ENCODE peak calls at places on chromosome 22, in four cellular contexts. N is hepatocyte, V is colonic mucosa, Q is astrocyte. Y is an unnamed sample.

GRCh38 chr22:36022697-36023096 is 5.9 kb downstream of the RBFOX2 start:
- DNase-seq in N (no peak), V (no peak), Q (no peak), Y (no peak)

GRCh38 chr22:47032091-47032943 is 269.9 kb downstream of the TBC1D22A start:
- DNase-seq in N (no peak), V (peak; percentile 62), Q (no peak), Y (no peak)

GRCh38 chr22:48755332-48755949 is 1072.2 kb downstream of the BRD1 start:
- DNase-seq in N (peak; percentile 2), V (peak; percentile 12), Q (no peak), Y (no peak)

GRCh38 chr22:45600791-45601730 is 70.6 kb upstream of the ATXN10 start:
- DNase-seq in N (no peak), V (no peak), Q (peak; percentile 74), Y (no peak)

GRCh38 chr22:44668190-44668885 is 33.7 kb upstream of the PRR5 start:
- DNase-seq in N (peak; percentile 69), V (no peak), Q (no peak), Y (no peak)

GRCh38 chr22:45053571-45053970 is 43.8 kb upstream of the PHF21B start:
- DNase-seq in N (no peak), V (no peak), Q (no peak), Y (no peak)

GRCh38 chr22:45332001-45332400 is 22.3 kb downstream of the FAM118A start:
- DNase-seq in N (no peak), V (no peak), Q (no peak), Y (no peak)

GRCh38 chr22:37894939-37895670 is 11.0 kb upstream of the MICALL1 start:
- DNase-seq in N (peak; percentile 63), V (no peak), Q (no peak), Y (no peak)

GRCh38 chr22:47380692-47381091 is 618.2 kb downstream of the TBC1D22A start:
- DNase-seq in N (no peak), V (no peak), Q (no peak), Y (no peak)

GRCh38 chr22:48226026-48227013 is 1463.9 kb downstream of the TBC1D22A start:
- DNase-seq in N (no peak), V (no peak), Q (no peak), Y (no peak)

GRCh38 chr22:17100621-17101020 is 15.8 kb downstream of the IL17RA start:
- DNase-seq in N (no peak), V (no peak), Q (no peak), Y (no peak)

GRCh38 chr22:47343611-47344010 is 581.2 kb downstream of the TBC1D22A start:
- DNase-seq in N (no peak), V (no peak), Q (no peak), Y (no peak)

GRCh38 chr22:29883045-29883830 is at the start of gene MTMR3:
- DNase-seq in N (peak; percentile 98), V (peak; percentile 98), Q (peak; percentile 66), Y (peak; percentile 35)

GRCh38 chr22:47355776-47356432 is 593.5 kb downstream of the TBC1D22A start:
- DNase-seq in N (no peak), V (no peak), Q (no peak), Y (no peak)

GRCh38 chr22:29225422-29226090 is 19.9 kb downstream of the EMID1 start:
- DNase-seq in N (peak; percentile 25), V (peak; percentile 49), Q (no peak), Y (no peak)

GRCh38 chr22:27594020-27594419 is 207.5 kb downstream of the MN1 start:
- DNase-seq in N (no peak), V (no peak), Q (no peak), Y (no peak)

GRCh38 chr22:27596133-27596905 is 205.2 kb downstream of the MN1 start:
- DNase-seq in N (no peak), V (no peak), Q (peak; percentile 39), Y (no peak)

GRCh38 chr22:27597703-27598444 is 203.7 kb downstream of the MN1 start:
- DNase-seq in N (no peak), V (no peak), Q (no peak), Y (no peak)

GRCh38 chr22:27593378-27593777 is 208.2 kb downstream of the MN1 start:
- DNase-seq in N (no peak), V (no peak), Q (no peak), Y (no peak)

DNA sequence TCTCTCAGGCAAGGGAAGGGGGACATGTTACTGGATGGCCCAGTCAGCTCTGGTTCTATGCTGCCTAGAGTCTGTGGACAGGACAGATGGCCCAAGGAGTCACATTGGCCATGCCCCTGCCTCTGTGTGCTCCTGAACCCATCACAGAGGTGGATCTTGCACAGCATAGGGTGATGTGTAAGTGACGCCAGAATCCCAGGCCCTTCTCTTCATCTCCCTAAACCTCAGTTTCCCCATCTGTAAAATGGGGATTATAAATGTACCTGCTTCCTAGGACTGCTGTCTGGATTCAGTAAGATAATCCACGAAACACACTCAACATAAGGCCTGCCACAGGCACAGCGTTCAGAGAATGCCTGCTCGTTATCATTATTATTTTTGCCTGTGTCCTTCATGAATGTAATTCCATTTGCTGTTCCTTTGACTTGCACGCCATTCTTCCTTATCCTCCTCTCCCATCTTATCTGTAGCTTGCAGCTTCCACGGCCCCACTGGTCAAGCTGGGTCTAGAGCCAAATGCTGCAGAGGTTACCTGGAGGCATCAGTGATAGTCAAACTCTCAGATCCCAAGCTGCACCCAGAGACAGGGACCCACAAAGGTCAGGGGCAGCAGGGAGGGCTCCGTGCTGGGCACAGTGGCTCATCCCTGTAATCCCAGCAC is 207.0 kb downstream of the MN1 start:
- DNase-seq in N (no peak), V (no peak), Q (no peak), Y (no peak)
- TF ChIP-seq CTCF in N (no peak), V (no peak), Q (no peak), Y (no peak)

DNA sequence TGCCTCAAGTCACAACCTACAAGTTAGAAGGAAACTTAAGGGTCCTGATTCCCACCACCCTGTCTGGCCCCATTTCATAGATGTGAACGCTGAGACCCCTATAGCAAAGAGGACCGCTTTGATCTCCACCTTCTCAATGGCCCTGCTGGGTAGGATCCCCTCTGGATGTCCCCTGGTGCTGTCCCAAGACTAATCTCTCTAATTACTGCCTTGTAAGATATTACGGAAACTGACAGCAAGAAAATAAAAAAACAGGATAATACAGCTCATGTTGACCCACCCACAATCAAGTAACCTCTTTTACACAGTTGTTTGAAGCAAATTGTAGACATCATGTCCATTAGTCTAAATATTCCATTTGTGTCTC is 20.9 kb downstream of the IGLL5 start:
- DNase-seq in N (no peak), V (no peak), Q (no peak), Y (no peak)
- H3K4me3 ChIP-seq in N (no peak overlapping the region), V (no peak overlapping the region), Q (no peak overlapping the region), Y (no peak overlapping the region)

GRCh38 chr22:39318507-39319283 is 728 bp downstream of the RPL3 start:
- DNase-seq in N (peak; percentile 70), V (no peak), Q (no peak), Y (no peak)

GRCh38 chr22:39317756-39318506 is 1.5 kb downstream of the RPL3 start:
- DNase-seq in N (no peak), V (no peak), Q (no peak), Y (no peak)

GRCh38 chr22:39317084-39317755 is 2.2 kb downstream of the RPL3 start:
- DNase-seq in N (no peak), V (no peak), Q (no peak), Y (no peak)

GRCh38 chr22:39316440-39317083 is 2.9 kb downstream of the RPL3 start:
- DNase-seq in N (peak; percentile 91), V (peak; percentile 80), Q (peak; percentile 89), Y (peak; percentile 91)

DNA sequence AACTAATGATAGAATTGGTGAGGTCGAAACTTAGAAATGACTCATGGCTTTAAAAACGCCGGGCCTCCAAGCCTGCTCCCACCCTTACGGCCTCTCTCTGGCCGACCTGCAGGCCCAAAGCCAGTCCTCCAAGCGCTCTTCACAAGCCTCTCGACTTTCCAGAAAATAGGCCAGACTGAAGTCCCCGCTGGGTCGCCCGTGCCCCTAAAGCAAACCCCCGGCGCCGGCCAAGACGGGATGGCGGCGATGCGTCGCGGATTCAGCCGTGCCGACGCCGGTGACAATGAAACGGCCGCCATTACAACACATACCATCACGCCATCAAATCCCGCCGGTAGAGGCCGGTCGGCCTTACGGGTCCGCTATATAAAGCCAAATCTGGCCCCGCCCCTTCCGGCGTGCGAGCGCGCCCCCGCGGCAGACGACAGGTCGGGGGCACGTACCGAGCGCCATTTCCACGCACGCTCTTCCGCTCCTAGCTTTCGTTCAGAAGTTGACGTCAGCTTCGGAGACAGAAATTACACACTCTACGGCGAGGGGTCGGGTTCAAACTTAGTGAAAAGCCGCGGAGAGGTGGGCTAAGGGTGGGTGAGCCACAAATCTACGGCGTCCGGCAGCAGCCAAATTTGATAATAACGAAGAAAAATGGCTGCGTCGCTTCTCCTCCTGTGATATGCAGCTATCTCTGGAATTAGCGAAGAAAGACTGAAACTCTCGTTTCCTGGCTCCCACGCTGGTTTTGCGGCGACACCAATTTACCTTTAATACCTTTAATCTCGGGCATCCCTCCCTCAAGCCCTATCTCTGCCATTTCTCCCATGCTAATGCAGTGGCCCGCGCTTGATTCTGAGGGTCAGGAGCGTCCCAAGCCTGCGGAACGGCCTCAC is at the start of gene RPL3:
- DNase-seq in N (peak; percentile 98), V (peak; percentile 97), Q (peak; percentile 96), Y (peak; percentile 93)
- TF ChIP-seq CTCF in N (peak; percentile 3), V (no peak), Q (no peak), Y (peak; percentile 11)

DNA sequence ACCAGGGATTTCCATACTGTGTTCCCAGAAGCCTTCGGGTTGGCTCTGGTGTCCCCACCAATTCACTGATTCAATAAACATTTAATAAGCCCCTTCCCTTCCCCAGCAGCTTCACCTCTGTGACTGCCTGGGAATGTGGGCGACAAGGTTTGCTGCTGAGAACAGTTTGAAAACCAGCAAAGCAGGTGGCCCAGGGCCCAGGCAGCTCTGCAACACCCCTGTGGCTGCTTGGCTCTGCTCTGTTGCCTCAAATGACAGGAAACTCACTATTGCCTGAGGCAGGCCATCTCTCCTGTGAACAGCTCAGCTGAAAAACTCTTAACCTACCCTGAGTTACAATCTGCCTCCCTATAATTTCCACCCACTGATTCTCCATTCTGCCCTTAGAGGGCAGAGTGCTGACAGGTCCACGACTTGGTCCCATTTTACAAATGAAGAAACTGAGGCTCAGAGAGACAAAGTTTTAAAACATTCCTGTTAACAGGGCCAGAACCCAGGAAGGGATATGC is 10.5 kb downstream of the ADORA2A start:
- DNase-seq in N (no peak), V (no peak), Q (no peak), Y (no peak)
- H3K4me3 ChIP-seq in N (no peak overlapping the region), V (no peak overlapping the region), Q (no peak overlapping the region), Y (no peak overlapping the region)

DNA sequence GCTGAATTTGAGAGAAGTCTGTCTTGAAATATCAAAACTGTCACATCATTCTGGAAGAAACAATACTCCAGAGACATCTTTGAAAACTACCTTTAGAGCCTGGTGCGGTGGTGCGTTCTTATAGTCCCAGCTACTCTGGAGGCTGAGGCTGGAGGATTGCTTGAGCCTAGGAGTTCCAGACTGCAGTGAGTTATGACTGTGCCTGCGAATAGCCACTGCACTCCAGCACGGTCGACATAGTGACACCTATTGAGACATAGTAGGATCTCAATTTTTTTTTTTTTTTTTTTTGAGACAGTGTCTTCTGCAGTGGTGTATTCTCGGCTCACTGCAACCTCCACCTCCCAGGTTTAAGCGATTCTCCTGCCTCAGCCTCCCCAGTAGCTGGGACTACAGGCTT is 11.5 kb upstream of the AIFM3 start:
- DNase-seq in N (no peak), V (no peak), Q (no peak), Y (no peak)
- TF ChIP-seq CTCF in N (no peak), V (no peak), Q (no peak), Y (no peak)

DNA sequence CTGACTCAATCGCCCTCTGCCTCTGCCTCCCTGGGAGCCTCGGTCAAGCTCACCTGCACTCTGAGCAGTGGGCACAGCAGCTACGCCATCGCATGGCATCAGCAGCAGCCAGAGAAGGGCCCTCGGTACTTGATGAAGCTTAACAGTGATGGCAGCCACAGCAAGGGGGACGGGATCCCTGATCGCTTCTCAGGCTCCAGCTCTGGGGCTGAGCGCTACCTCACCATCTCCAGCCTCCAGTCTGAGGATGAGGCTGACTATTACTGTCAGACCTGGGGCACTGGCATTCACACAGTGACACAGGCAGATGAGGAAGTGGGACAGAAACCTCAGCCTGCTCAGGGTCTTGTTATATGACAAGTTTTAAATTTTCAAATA is 48.6 kb upstream of the TOP3B start:
- DNase-seq in N (no peak), V (no peak), Q (no peak), Y (no peak)
- H3K4me3 ChIP-seq in N (no peak overlapping the region), V (no peak overlapping the region), Q (no peak overlapping the region), Y (no peak overlapping the region)

Y was measured in AG09309.